ENCODE peak calls at places on chromosomes 6 and 20, in nine cellular contexts. One of them, this sample, is unnamed.

GRCh38 chr6:45666844-45667243 is 289.1 kb upstream of the SUPT3H start:
- DNase-seq in pancreas: no peak
- DNase-seq in AG08396: no peak
- DNase-seq in left lung: no peak
- DNase-seq in stimulated activated CD8-positive, alpha-beta memory T cell treated with anti-CD3 and anti-CD28 coated beads, Interleukin-7, amount 100 ng/mL, for 1 hour: no peak
- DNase-seq in HTR-8/SVneo: no peak
- DNase-seq in NK-92 treated with Interleukin-12 subunit alpha and Interleukin-12 subunit beta, amount 100 ng/mL, for 24 hours: no peak
- DNase-seq in GM20000: no peak
- DNase-seq in IMR-90: peak; percentile 39
- DNase-seq in this sample: no peak

GRCh38 chr6:3456794-3457709 is at the start of gene SLC22A23:
- DNase-seq in pancreas: peak; percentile 88
- DNase-seq in AG08396: peak; percentile 81
- DNase-seq in left lung: peak; percentile 77
- DNase-seq in stimulated activated CD8-positive, alpha-beta memory T cell treated with anti-CD3 and anti-CD28 coated beads, Interleukin-7, amount 100 ng/mL, for 1 hour: peak; percentile 57
- DNase-seq in HTR-8/SVneo: peak; percentile 82
- DNase-seq in NK-92 treated with Interleukin-12 subunit alpha and Interleukin-12 subunit beta, amount 100 ng/mL, for 24 hours: no peak
- DNase-seq in GM20000: peak; percentile 95
- DNase-seq in IMR-90: no peak
- DNase-seq in this sample: peak; percentile 65

GRCh38 chr6:6645266-6645917 is 56.9 kb downstream of the LY86 start:
- DNase-seq in pancreas: no peak
- DNase-seq in AG08396: no peak
- DNase-seq in left lung: no peak
- DNase-seq in stimulated activated CD8-positive, alpha-beta memory T cell treated with anti-CD3 and anti-CD28 coated beads, Interleukin-7, amount 100 ng/mL, for 1 hour: no peak
- DNase-seq in HTR-8/SVneo: no peak
- DNase-seq in NK-92 treated with Interleukin-12 subunit alpha and Interleukin-12 subunit beta, amount 100 ng/mL, for 24 hours: no peak
- DNase-seq in GM20000: no peak
- DNase-seq in IMR-90: no peak
- DNase-seq in this sample: peak; percentile 69

GRCh38 chr6:150005761-150006651 is 19.3 kb downstream of the RAET1L start:
- DNase-seq in pancreas: no peak
- DNase-seq in AG08396: no peak
- DNase-seq in left lung: no peak
- DNase-seq in stimulated activated CD8-positive, alpha-beta memory T cell treated with anti-CD3 and anti-CD28 coated beads, Interleukin-7, amount 100 ng/mL, for 1 hour: no peak
- DNase-seq in HTR-8/SVneo: no peak
- DNase-seq in NK-92 treated with Interleukin-12 subunit alpha and Interleukin-12 subunit beta, amount 100 ng/mL, for 24 hours: no peak
- DNase-seq in GM20000: no peak
- DNase-seq in IMR-90: no peak
- DNase-seq in this sample: no peak

GRCh38 chr6:115404451-115404850 is 656.2 kb downstream of the FRK start:
- DNase-seq in pancreas: no peak
- DNase-seq in AG08396: no peak
- DNase-seq in left lung: no peak
- DNase-seq in stimulated activated CD8-positive, alpha-beta memory T cell treated with anti-CD3 and anti-CD28 coated beads, Interleukin-7, amount 100 ng/mL, for 1 hour: no peak
- DNase-seq in HTR-8/SVneo: no peak
- DNase-seq in NK-92 treated with Interleukin-12 subunit alpha and Interleukin-12 subunit beta, amount 100 ng/mL, for 24 hours: no peak
- DNase-seq in GM20000: no peak
- DNase-seq in IMR-90: no peak
- DNase-seq in this sample: no peak

GRCh38 chr20:1830240-1830639 is 65.0 kb upstream of the SIRPA start:
- DNase-seq in pancreas: peak; percentile 48
- DNase-seq in AG08396: peak; percentile 94
- DNase-seq in left lung: peak; percentile 54
- DNase-seq in stimulated activated CD8-positive, alpha-beta memory T cell treated with anti-CD3 and anti-CD28 coated beads, Interleukin-7, amount 100 ng/mL, for 1 hour: no peak
- DNase-seq in HTR-8/SVneo: peak; percentile 91
- DNase-seq in NK-92 treated with Interleukin-12 subunit alpha and Interleukin-12 subunit beta, amount 100 ng/mL, for 24 hours: no peak
- DNase-seq in GM20000: no peak
- DNase-seq in IMR-90: peak; percentile 99
- DNase-seq in this sample: no peak

GRCh38 chr6:35044145-35044745 is 96.9 kb downstream of the TCP11 start:
- DNase-seq in pancreas: peak; percentile 61
- DNase-seq in AG08396: no peak
- DNase-seq in left lung: no peak
- DNase-seq in stimulated activated CD8-positive, alpha-beta memory T cell treated with anti-CD3 and anti-CD28 coated beads, Interleukin-7, amount 100 ng/mL, for 1 hour: no peak
- DNase-seq in HTR-8/SVneo: no peak
- DNase-seq in NK-92 treated with Interleukin-12 subunit alpha and Interleukin-12 subunit beta, amount 100 ng/mL, for 24 hours: no peak
- DNase-seq in GM20000: no peak
- DNase-seq in IMR-90: no peak
- DNase-seq in this sample: peak; percentile 84

GRCh38 chr6:154403803-154404202 is 47.2 kb upstream of the IPCEF1 start:
- DNase-seq in pancreas: no peak
- DNase-seq in AG08396: peak; percentile 36
- DNase-seq in left lung: no peak
- DNase-seq in stimulated activated CD8-positive, alpha-beta memory T cell treated with anti-CD3 and anti-CD28 coated beads, Interleukin-7, amount 100 ng/mL, for 1 hour: no peak
- DNase-seq in HTR-8/SVneo: peak; percentile 59
- DNase-seq in NK-92 treated with Interleukin-12 subunit alpha and Interleukin-12 subunit beta, amount 100 ng/mL, for 24 hours: no peak
- DNase-seq in GM20000: no peak
- DNase-seq in IMR-90: peak; percentile 82
- DNase-seq in this sample: no peak

GRCh38 chr6:33014841-33015634 is 5.6 kb upstream of the HLA-DOA start:
- DNase-seq in pancreas: peak; percentile 65
- DNase-seq in AG08396: peak; percentile 73
- DNase-seq in left lung: no peak
- DNase-seq in stimulated activated CD8-positive, alpha-beta memory T cell treated with anti-CD3 and anti-CD28 coated beads, Interleukin-7, amount 100 ng/mL, for 1 hour: peak; percentile 21
- DNase-seq in HTR-8/SVneo: peak; percentile 83
- DNase-seq in NK-92 treated with Interleukin-12 subunit alpha and Interleukin-12 subunit beta, amount 100 ng/mL, for 24 hours: no peak
- DNase-seq in GM20000: peak; percentile 68
- DNase-seq in IMR-90: peak; percentile 86
- DNase-seq in this sample: peak; percentile 95

This sample was measured in cerebellar cortex.